ENCODE peak calls at places on chromosomes 5 and 9, in ten cellular contexts. D, U, K, J, X, R, M, G, W and B are unnamed samples.

GRCh38 chr5:68924490-68925145 is 169.2 kb upstream of the SLC30A5 start:
- DNase-seq in D (no peak), U (peak), K (no peak), J (no peak), X (no peak), R (peak), M (no peak), G (peak), W (peak), B (no peak)

GRCh38 chr5:110625376-110625999 is 101.0 kb downstream of the TMEM232 start:
- DNase-seq in D (no peak), U (peak), K (no peak), J (peak), X (peak), R (peak), M (no peak), G (peak), W (peak), B (no peak)

GRCh38 chr5:175683231-175683630 is 25.4 kb downstream of the HRH2 start:
- DNase-seq in D (no peak), U (no peak), K (no peak), J (no peak), X (no peak), R (no peak), M (no peak), G (no peak), W (no peak), B (no peak)

GRCh38 chr9:89899476-89900047 is 294.8 kb downstream of the GADD45G start:
- DNase-seq in D (no peak), U (no peak), K (no peak), J (no peak), X (no peak), R (no peak), M (no peak), G (no peak), W (no peak), B (no peak)

GRCh38 chr5:146620663-146621051 is 104.7 kb upstream of the GPR151 start:
- DNase-seq in D (peak), U (no peak), K (no peak), J (no peak), X (no peak), R (peak), M (no peak), G (no peak), W (no peak), B (no peak)

GRCh38 chr9:2727966-2728613 is 10.8 kb downstream of the KCNV2 start:
- DNase-seq in D (peak), U (peak), K (peak), J (no peak), X (peak), R (peak), M (peak), G (peak), W (peak), B (no peak)

GRCh38 chr9:83238871-83239624 is 176.1 kb upstream of the RASEF start:
- DNase-seq in D (peak), U (no peak), K (no peak), J (no peak), X (no peak), R (peak), M (peak), G (peak), W (no peak), B (no peak)

GRCh38 chr9:137116728-137117127 is 2.2 kb upstream of the DPP7 start:
- DNase-seq in D (no peak), U (no peak), K (no peak), J (no peak), X (no peak), R (no peak), M (no peak), G (no peak), W (peak), B (no peak)

GRCh38 chr5:54725391-54726280 is 208.1 kb downstream of the SNX18 start:
- DNase-seq in D (no peak), U (peak), K (no peak), J (no peak), X (no peak), R (peak), M (no peak), G (peak), W (peak), B (no peak)

GRCh38 chr9:136695435-136695895 is 8.2 kb upstream of the AGPAT2 start:
- DNase-seq in D (peak), U (no peak), K (no peak), J (no peak), X (peak), R (peak), M (no peak), G (peak), W (no peak), B (no peak)

GRCh38 chr9:116027096-116027495 is 126.5 kb upstream of the PAPPA start:
- DNase-seq in D (no peak), U (peak), K (no peak), J (no peak), X (no peak), R (no peak), M (no peak), G (peak), W (peak), B (no peak)

GRCh38 chr5:146340260-146341081 is 1.8 kb downstream of the POU4F3 start:
- DNase-seq in D (no peak), U (peak), K (no peak), J (peak), X (peak), R (peak), M (peak), G (peak), W (peak), B (no peak)

GRCh38 chr5:100616291-100616690 is 81.1 kb downstream of the FAM174A start:
- DNase-seq in D (no peak), U (no peak), K (no peak), J (no peak), X (no peak), R (no peak), M (no peak), G (no peak), W (no peak), B (no peak)

GRCh38 chr9:5085993-5086392 is 99.4 kb downstream of the INSL6 start:
- DNase-seq in D (no peak), U (no peak), K (no peak), J (no peak), X (no peak), R (no peak), M (no peak), G (no peak), W (no peak), B (no peak)